ENCODE peak calls at places on chromosomes 1 and 21, in seven cellular contexts. N is HT1080; G is fibroblast of pulmonary artery; E is activated T-cell treated with anti-CD3 and anti-CD28 coated beads for 1 hour; I is Peyer's patch; U is activated CD4-positive, alpha-beta T cell treated with anti-CD3 and anti-CD28 coated beads, Interleukin-2, amount 10 ng/mL, durations not matched to agents 7 days and 5 days; K is effector memory CD4-positive, alpha-beta T cell. H is an unnamed sample.

GRCh38 chr1:170634293-170634692 is 29.6 kb upstream of the PRRX1 start:
- DNase-seq in N (peak), K (no peak), G (peak), E (no peak), U (no peak), I (no peak), H (no peak)

GRCh38 chr1:56819393-56819899 is at the start of gene FYB2:
- DNase-seq in I (peak), E (no peak), K (no peak), N (no peak), G (no peak), U (no peak), H (no peak)

GRCh38 chr1:154466879-154467767 is 34.9 kb upstream of the TDRD10 start:
- DNase-seq in E (no peak), N (no peak), G (peak), U (no peak), K (no peak), I (no peak), H (no peak)

GRCh38 chr1:42753070-42753469 is 13.0 kb upstream of the CLDN19 start:
- DNase-seq in E (no peak), N (no peak), G (peak), K (no peak), U (no peak), I (no peak), H (no peak)

GRCh38 chr1:174682419-174683008 is 234.8 kb downstream of the GPR52 start:
- DNase-seq in E (no peak), N (no peak), U (no peak), G (peak), I (no peak), K (no peak), H (no peak)

GRCh38 chr1:25030674-25031589 is 100.9 kb upstream of the RUNX3 start:
- DNase-seq in G (no peak), N (peak), I (no peak), K (peak), U (peak), E (peak), H (no peak)

GRCh38 chr1:178189814-178190213 is 95.9 kb downstream of the RASAL2 start:
- DNase-seq in K (no peak), G (peak), E (no peak), N (peak), I (no peak), U (no peak), H (peak)

GRCh38 chr21:26469789-26470188 is 103.3 kb downstream of the CYYR1 start:
- DNase-seq in N (peak), E (no peak), I (no peak), U (no peak), K (no peak), G (peak), H (peak)

GRCh38 chr1:204814146-204814884 is 56.3 kb upstream of the NFASC start:
- DNase-seq in I (no peak), U (no peak), N (no peak), G (no peak), K (no peak), E (no peak), H (no peak)

GRCh38 chr21:41760411-41760810 is 6.4 kb downstream of the RIPK4 start:
- DNase-seq in E (no peak), N (no peak), U (no peak), I (peak), G (no peak), K (no peak), H (no peak)

H was measured in RKO.